ENCODE peak calls at places on chromosome 12, in nine cellular contexts. One of them, this sample, is unnamed.
A peak's percentile ranks its signal among the peaks of the same experiment; 100 is the strongest.

GRCh38 chr12:108478611-108479010 is 36.5 kb upstream of the FICD start:
- DNase-seq in cardiac fibroblast: no peak
- DNase-seq in PC-3: peak; percentile 65
- DNase-seq in uterus: no peak
- DNase-seq in ovary: no peak
- DNase-seq in lower leg skin: no peak
- DNase-seq in RWPE1: no peak
- DNase-seq in WTC11: no peak
- DNase-seq in BE2C: no peak
- DNase-seq in this sample: no peak

GRCh38 chr12:25797335-25797863 is 161.1 kb upstream of the RASSF8 start:
- DNase-seq in cardiac fibroblast: no peak
- DNase-seq in PC-3: peak; percentile 80
- DNase-seq in uterus: no peak
- DNase-seq in ovary: no peak
- DNase-seq in lower leg skin: no peak
- DNase-seq in RWPE1: no peak
- DNase-seq in WTC11: no peak
- DNase-seq in BE2C: no peak
- DNase-seq in this sample: no peak

GRCh38 chr12:98440165-98440581 is 75.2 kb upstream of the TMPO start:
- DNase-seq in cardiac fibroblast: peak; percentile 98
- DNase-seq in PC-3: peak; percentile 60
- DNase-seq in uterus: peak; percentile 80
- DNase-seq in ovary: peak; percentile 60
- DNase-seq in lower leg skin: peak; percentile 79
- DNase-seq in RWPE1: peak; percentile 84
- DNase-seq in WTC11: no peak
- DNase-seq in BE2C: no peak
- DNase-seq in this sample: peak; percentile 96

GRCh38 chr12:3752096-3752709 is 706 bp downstream of the CRACR2A start:
- DNase-seq in cardiac fibroblast: peak; percentile 60
- DNase-seq in PC-3: no peak
- DNase-seq in uterus: no peak
- DNase-seq in ovary: peak; percentile 39
- DNase-seq in lower leg skin: peak; percentile 24
- DNase-seq in RWPE1: no peak
- DNase-seq in WTC11: no peak
- DNase-seq in BE2C: no peak
- DNase-seq in this sample: no peak

GRCh38 chr12:119148049-119148448 is 30.7 kb upstream of the HSPB8 start:
- DNase-seq in cardiac fibroblast: no peak
- DNase-seq in PC-3: no peak
- DNase-seq in uterus: no peak
- DNase-seq in ovary: no peak
- DNase-seq in lower leg skin: no peak
- DNase-seq in RWPE1: no peak
- DNase-seq in WTC11: no peak
- DNase-seq in BE2C: no peak
- DNase-seq in this sample: no peak

GRCh38 chr12:132837693-132838463 is 9.2 kb upstream of the GOLGA3 start:
- DNase-seq in cardiac fibroblast: peak; percentile 27
- DNase-seq in PC-3: no peak
- DNase-seq in uterus: peak; percentile 32
- DNase-seq in ovary: no peak
- DNase-seq in lower leg skin: no peak
- DNase-seq in RWPE1: no peak
- DNase-seq in WTC11: no peak
- DNase-seq in BE2C: no peak
- DNase-seq in this sample: no peak

GRCh38 chr12:68835333-68835908 is 27.4 kb downstream of the MDM2 start:
- DNase-seq in cardiac fibroblast: no peak
- DNase-seq in PC-3: no peak
- DNase-seq in uterus: no peak
- DNase-seq in ovary: no peak
- DNase-seq in lower leg skin: no peak
- DNase-seq in RWPE1: no peak
- DNase-seq in WTC11: no peak
- DNase-seq in BE2C: peak; percentile 59
- DNase-seq in this sample: no peak

GRCh38 chr12:20174776-20175175 is 193.6 kb upstream of the PDE3A start:
- DNase-seq in cardiac fibroblast: no peak
- DNase-seq in PC-3: no peak
- DNase-seq in uterus: no peak
- DNase-seq in ovary: no peak
- DNase-seq in lower leg skin: no peak
- DNase-seq in RWPE1: no peak
- DNase-seq in WTC11: no peak
- DNase-seq in BE2C: no peak
- DNase-seq in this sample: no peak

GRCh38 chr12:107843351-107844311 is 69.1 kb downstream of the ASCL4 start:
- DNase-seq in cardiac fibroblast: peak; percentile 2
- DNase-seq in PC-3: no peak
- DNase-seq in uterus: no peak
- DNase-seq in ovary: no peak
- DNase-seq in lower leg skin: no peak
- DNase-seq in RWPE1: no peak
- DNase-seq in WTC11: peak; percentile 50
- DNase-seq in BE2C: peak; percentile 8
- DNase-seq in this sample: no peak

GRCh38 chr12:93109794-93110203 is 180.7 kb upstream of the EEA1 start:
- DNase-seq in cardiac fibroblast: no peak
- DNase-seq in PC-3: no peak
- DNase-seq in uterus: no peak
- DNase-seq in ovary: peak; percentile 67
- DNase-seq in lower leg skin: no peak
- DNase-seq in RWPE1: no peak
- DNase-seq in WTC11: no peak
- DNase-seq in BE2C: no peak
- DNase-seq in this sample: no peak

GRCh38 chr12:64039285-64039871 is 182.7 kb downstream of the KICS2 start:
- DNase-seq in cardiac fibroblast: peak; percentile 59
- DNase-seq in PC-3: no peak
- DNase-seq in uterus: no peak
- DNase-seq in ovary: no peak
- DNase-seq in lower leg skin: no peak
- DNase-seq in RWPE1: no peak
- DNase-seq in WTC11: no peak
- DNase-seq in BE2C: no peak
- DNase-seq in this sample: peak; percentile 36

GRCh38 chr12:19440019-19440858 is 947 bp downstream of the AEBP2 start:
- DNase-seq in cardiac fibroblast: peak; percentile 58
- DNase-seq in PC-3: peak; percentile 34
- DNase-seq in uterus: peak; percentile 63
- DNase-seq in ovary: peak; percentile 74
- DNase-seq in lower leg skin: peak; percentile 35
- DNase-seq in RWPE1: peak; percentile 42
- DNase-seq in WTC11: peak; percentile 62
- DNase-seq in BE2C: peak; percentile 69
- DNase-seq in this sample: peak; percentile 50

DNA sequence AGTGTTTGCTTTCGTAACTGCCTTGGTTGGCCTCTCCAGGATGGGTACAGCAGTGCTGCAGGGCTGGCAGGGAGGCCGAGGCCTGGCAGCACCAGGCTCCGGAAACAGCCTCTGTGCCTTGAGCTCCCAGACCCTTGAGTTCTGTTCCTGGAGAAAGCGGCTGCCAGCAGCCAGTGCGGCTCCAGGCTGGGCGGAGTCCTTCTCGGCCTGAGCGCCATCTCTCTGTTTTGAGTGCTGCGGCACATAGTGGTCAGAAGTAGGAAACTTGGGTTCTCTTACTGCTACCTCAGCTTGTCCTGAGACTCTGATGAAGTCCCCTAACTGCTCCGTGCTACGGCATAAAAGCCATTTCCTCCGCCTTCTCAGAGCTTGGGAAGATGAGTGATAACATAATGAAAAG is 65.9 kb downstream of the KCNA1 start:
- DNase-seq in cardiac fibroblast: no peak
- DNase-seq in PC-3: no peak
- DNase-seq in uterus: no peak
- DNase-seq in ovary: no peak
- DNase-seq in lower leg skin: no peak
- DNase-seq in RWPE1: no peak
- DNase-seq in WTC11: peak; percentile 42
- DNase-seq in BE2C: peak; percentile 31
- DNase-seq in this sample: no peak
- TF ChIP-seq CTCF in cardiac fibroblast: no peak
- TF ChIP-seq CTCF in PC-3: no peak
- TF ChIP-seq CTCF in uterus: no peak
- TF ChIP-seq CTCF in ovary: no peak
- TF ChIP-seq CTCF in lower leg skin: no peak
- TF ChIP-seq CTCF in RWPE1: no peak
- TF ChIP-seq CTCF in WTC11: no peak
- TF ChIP-seq CTCF in BE2C: peak; percentile 18
- TF ChIP-seq CTCF in this sample: no peak

DNA sequence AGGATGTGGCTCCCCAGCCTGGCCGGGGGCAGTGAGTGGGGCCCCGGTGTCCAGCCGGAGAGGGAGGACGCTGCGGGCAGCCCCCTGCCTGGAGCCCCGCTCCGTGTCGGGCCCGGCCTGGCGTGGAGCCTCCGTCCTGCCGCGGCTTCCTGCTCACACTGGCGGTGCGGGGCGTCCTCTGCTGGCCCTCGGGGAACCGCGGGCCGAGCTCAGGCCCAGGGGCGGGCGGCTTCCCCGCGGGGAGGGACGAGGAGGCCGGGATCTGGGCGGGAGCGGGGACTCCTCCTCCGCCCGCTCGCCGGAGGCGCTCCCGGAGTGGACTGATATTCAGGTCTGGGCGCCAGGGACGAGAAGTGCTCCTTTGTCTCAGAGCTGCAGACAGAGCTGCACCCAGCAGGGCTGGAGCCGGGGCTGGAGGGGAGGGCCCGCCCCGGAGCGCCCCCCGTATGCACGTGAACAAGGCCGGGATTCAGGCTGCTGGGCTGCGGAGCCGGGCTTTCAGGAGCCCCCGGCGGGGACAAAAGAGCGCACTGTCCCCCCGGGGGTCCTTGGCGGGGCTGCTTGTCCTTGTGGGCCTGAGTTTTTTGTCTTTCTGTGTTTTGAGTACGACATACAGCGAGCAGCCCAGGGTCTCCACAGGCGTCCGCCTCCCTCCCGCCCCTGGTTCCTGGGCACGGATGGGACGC is 2.3 kb downstream of the MMP17 start:
- DNase-seq in cardiac fibroblast: peak; percentile 91
- DNase-seq in PC-3: peak; percentile 91
- DNase-seq in uterus: peak; percentile 66
- DNase-seq in ovary: peak; percentile 91
- DNase-seq in lower leg skin: peak; percentile 56
- DNase-seq in RWPE1: peak; percentile 63
- DNase-seq in WTC11: peak; percentile 67
- DNase-seq in BE2C: peak; percentile 87
- DNase-seq in this sample: peak; percentile 80
- TF ChIP-seq CTCF in cardiac fibroblast: peak; percentile 43
- TF ChIP-seq CTCF in PC-3: peak; percentile 68
- TF ChIP-seq CTCF in uterus: peak; percentile 51
- TF ChIP-seq CTCF in ovary: peak; percentile 85
- TF ChIP-seq CTCF in lower leg skin: no peak
- TF ChIP-seq CTCF in RWPE1: peak; percentile 77
- TF ChIP-seq CTCF in WTC11: no peak
- TF ChIP-seq CTCF in BE2C: peak; percentile 48
- TF ChIP-seq CTCF in this sample: peak; percentile 83

GRCh38 chr12:52025301-52026172 is 18.8 kb downstream of the TAMALIN start:
- DNase-seq in cardiac fibroblast: peak; percentile 89
- DNase-seq in PC-3: peak; percentile 90
- DNase-seq in uterus: peak; percentile 91
- DNase-seq in ovary: peak; percentile 86
- DNase-seq in lower leg skin: peak; percentile 89
- DNase-seq in RWPE1: peak; percentile 86
- DNase-seq in WTC11: peak; percentile 87
- DNase-seq in BE2C: peak; percentile 83
- DNase-seq in this sample: peak; percentile 90

GRCh38 chr12:52022841-52023181 is 16.1 kb downstream of the TAMALIN start:
- DNase-seq in cardiac fibroblast: no peak
- DNase-seq in PC-3: peak; percentile 42
- DNase-seq in uterus: peak; percentile 38
- DNase-seq in ovary: no peak
- DNase-seq in lower leg skin: no peak
- DNase-seq in RWPE1: no peak
- DNase-seq in WTC11: peak; percentile 63
- DNase-seq in BE2C: no peak
- DNase-seq in this sample: no peak

GRCh38 chr12:52020539-52021336 is 14.0 kb downstream of the TAMALIN start:
- DNase-seq in cardiac fibroblast: peak; percentile 70
- DNase-seq in PC-3: peak; percentile 44
- DNase-seq in uterus: peak; percentile 59
- DNase-seq in ovary: peak; percentile 65
- DNase-seq in lower leg skin: no peak
- DNase-seq in RWPE1: peak; percentile 35
- DNase-seq in WTC11: peak; percentile 87
- DNase-seq in BE2C: peak; percentile 87
- DNase-seq in this sample: peak; percentile 48

GRCh38 chr12:52023976-52024688 is 17.4 kb downstream of the TAMALIN start:
- DNase-seq in cardiac fibroblast: no peak
- DNase-seq in PC-3: no peak
- DNase-seq in uterus: no peak
- DNase-seq in ovary: no peak
- DNase-seq in lower leg skin: no peak
- DNase-seq in RWPE1: no peak
- DNase-seq in WTC11: no peak
- DNase-seq in BE2C: no peak
- DNase-seq in this sample: no peak

DNA sequence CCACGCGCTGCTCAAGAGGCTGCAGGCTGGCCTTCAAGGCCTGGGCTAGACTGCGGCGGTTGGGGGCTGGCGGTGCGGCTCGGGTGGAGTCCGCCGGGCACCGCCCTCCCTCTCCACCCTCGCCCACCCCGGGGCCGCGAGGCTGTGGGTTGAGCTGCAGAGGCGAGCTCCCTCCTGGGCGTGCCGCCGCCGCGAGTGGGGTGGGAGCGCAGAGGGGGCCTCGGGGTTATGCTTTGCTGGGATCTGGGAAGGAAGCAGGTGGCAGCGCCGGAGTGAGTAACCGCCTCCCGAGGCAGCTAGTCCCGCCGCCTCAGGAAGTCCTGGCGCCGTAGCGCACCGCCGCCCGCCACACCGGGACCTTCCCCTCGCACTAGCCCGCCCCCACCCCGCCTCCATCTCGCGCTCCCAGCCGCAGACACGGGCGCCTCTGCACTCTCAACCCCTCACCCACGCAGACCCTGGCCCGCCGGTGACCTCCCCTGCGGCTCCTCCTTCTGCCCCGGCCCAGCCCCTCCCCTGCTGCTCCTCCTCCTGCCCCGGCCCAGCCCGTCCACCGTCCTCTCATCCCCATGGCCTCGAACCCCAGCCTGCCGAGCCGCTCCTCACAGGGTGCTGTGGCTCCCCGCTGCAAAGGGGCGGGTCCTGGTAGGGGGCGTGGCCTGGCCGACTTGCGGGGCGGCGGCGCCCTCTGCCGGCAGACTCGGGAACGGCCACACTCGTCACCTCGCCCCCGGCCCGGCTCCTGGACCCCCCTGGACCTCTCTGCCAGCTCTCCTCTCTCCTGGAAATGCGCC is 16.6 kb downstream of the TAMALIN start:
- DNase-seq in cardiac fibroblast: peak; percentile 79
- DNase-seq in PC-3: peak; percentile 78
- DNase-seq in uterus: peak; percentile 90
- DNase-seq in ovary: peak; percentile 94
- DNase-seq in lower leg skin: peak; percentile 82
- DNase-seq in RWPE1: peak; percentile 85
- DNase-seq in WTC11: peak; percentile 92
- DNase-seq in BE2C: peak; percentile 94
- DNase-seq in this sample: peak; percentile 64
- TF ChIP-seq CTCF in cardiac fibroblast: peak; percentile 70
- TF ChIP-seq CTCF in PC-3: peak; percentile 93
- TF ChIP-seq CTCF in uterus: peak; percentile 99
- TF ChIP-seq CTCF in ovary: peak; percentile 99
- TF ChIP-seq CTCF in lower leg skin: no peak
- TF ChIP-seq CTCF in RWPE1: peak; percentile 96
- TF ChIP-seq CTCF in WTC11: peak; percentile 96
- TF ChIP-seq CTCF in BE2C: peak; percentile 84
- TF ChIP-seq CTCF in this sample: peak; percentile 86

GRCh38 chr12:48924617-48925217 is 575 bp downstream of the FKBP11 start:
- DNase-seq in cardiac fibroblast: peak; percentile 59
- DNase-seq in PC-3: peak; percentile 44
- DNase-seq in uterus: peak; percentile 41
- DNase-seq in ovary: peak; percentile 66
- DNase-seq in lower leg skin: no peak
- DNase-seq in RWPE1: peak; percentile 49
- DNase-seq in WTC11: peak; percentile 69
- DNase-seq in BE2C: peak; percentile 78
- DNase-seq in this sample: no peak
- TF ChIP-seq CTCF in cardiac fibroblast: peak; percentile 58
- TF ChIP-seq CTCF in PC-3: peak; percentile 49
- TF ChIP-seq CTCF in uterus: peak; percentile 63
- TF ChIP-seq CTCF in ovary: peak; percentile 43
- TF ChIP-seq CTCF in lower leg skin: no peak
- TF ChIP-seq CTCF in RWPE1: peak; percentile 71
- TF ChIP-seq CTCF in WTC11: peak; percentile 15
- TF ChIP-seq CTCF in BE2C: peak; percentile 72
- TF ChIP-seq CTCF in this sample: no peak